ENCODE peak calls at places on chromosomes 16 and 17, in eight cellular contexts. N is astrocyte, Q is IMR-90, O is choroid plexus epithelial cell, T is cardiac fibroblast, M is ascending aorta, A is thoracic aorta, J is tibial artery. C is an unnamed sample.

GRCh38 chr16:73113326-73113720 is 65.4 kb upstream of the ZFHX3 start:
- DNase-seq in J (no peak), A (no peak), O (peak; percentile 12), Q (peak; percentile 25), T (peak; percentile 69), M (no peak), N (peak; percentile 17), C (no peak)

GRCh38 chr16:16857012-16857411 is 478.1 kb downstream of the NPIPA7 start:
- DNase-seq in N (no peak), T (no peak), O (no peak), Q (no peak), M (no peak), A (no peak), J (no peak), C (no peak)

GRCh38 chr16:3587547-3588110 is 10.4 kb upstream of the NLRC3 start:
- DNase-seq in A (no peak), N (no peak), T (no peak), J (no peak), O (no peak), Q (no peak), M (no peak), C (no peak)

GRCh38 chr17:60926466-60927183 is 249.0 kb downstream of the BCAS3 start:
- DNase-seq in O (no peak), Q (peak; percentile 47), M (no peak), N (no peak), J (no peak), T (no peak), A (no peak), C (peak; percentile 40)

GRCh38 chr17:27349540-27350021 is 55.7 kb downstream of the WSB1 start:
- DNase-seq in J (no peak), O (no peak), M (no peak), T (no peak), N (no peak), Q (no peak), A (no peak), C (no peak)

GRCh38 chr17:76237859-76238313 is 2.4 kb downstream of the RNF157 start:
- DNase-seq in M (no peak), O (no peak), N (no peak), T (no peak), J (no peak), A (no peak), Q (no peak), C (no peak)

GRCh38 chr16:56614549-56614991 is 6.2 kb downstream of the MT2A start:
- DNase-seq in J (no peak), M (no peak), O (peak; percentile 68), Q (peak; percentile 86), T (no peak), N (peak; percentile 94), A (no peak), C (no peak)

GRCh38 chr17:59311051-59311468 is 20.4 kb upstream of the YPEL2 start:
- DNase-seq in Q (peak; percentile 49), M (no peak), J (peak; percentile 41), T (peak; percentile 69), O (peak; percentile 66), N (peak; percentile 23), A (no peak), C (no peak)

GRCh38 chr17:40618754-40619625 is 28.6 kb downstream of the SMARCE1 start:
- DNase-seq in T (no peak), N (no peak), Q (no peak), A (no peak), M (no peak), J (no peak), O (no peak), C (no peak)

GRCh38 chr16:26521626-26522025 is 545.1 kb upstream of the C16orf82 start:
- DNase-seq in M (no peak), O (no peak), A (no peak), J (no peak), Q (no peak), N (no peak), T (no peak), C (no peak)

GRCh38 chr16:84284168-84284722 is 10.4 kb upstream of the WFDC1 start:
- DNase-seq in O (no peak), M (no peak), A (no peak), N (no peak), J (peak; percentile 57), Q (no peak), T (peak; percentile 59), C (no peak)

GRCh38 chr16:83482545-83483162 is 325.1 kb upstream of the HSBP1 start:
- DNase-seq in T (no peak), A (no peak), J (no peak), O (no peak), M (no peak), Q (no peak), N (no peak), C (no peak)

GRCh38 chr16:78235168-78235800 is 135.8 kb downstream of the WWOX start:
- DNase-seq in A (peak; percentile 13), O (peak; percentile 72), M (peak; percentile 21), N (peak; percentile 38), Q (peak; percentile 57), J (peak; percentile 58), T (peak; percentile 76), C (peak; percentile 88)

GRCh38 chr17:60916043-60916442 is 238.4 kb downstream of the BCAS3 start:
- DNase-seq in J (no peak), O (no peak), M (no peak), N (no peak), Q (no peak), T (no peak), A (no peak), C (no peak)

GRCh38 chr17:82933006-82933310 is 93.1 kb upstream of the ZNF750 start:
- DNase-seq in O (no peak), J (no peak), Q (no peak), M (no peak), T (no peak), A (no peak), N (no peak), C (no peak)

GRCh38 chr17:58276423-58276822 is 4.3 kb downstream of the MPO start:
- DNase-seq in A (no peak), N (no peak), M (no peak), J (no peak), O (no peak), T (no peak), Q (no peak), C (no peak)

GRCh38 chr16:67112591-67113399 is 3.1 kb downstream of the PHAF1 start:
- DNase-seq in O (no peak), Q (no peak), J (no peak), T (no peak), N (no peak), A (no peak), M (no peak), C (peak; percentile 98)

GRCh38 chr16:53509906-53510703 is 7.1 kb upstream of the AKTIP start:
- DNase-seq in M (no peak), A (peak; percentile 35), T (peak; percentile 81), J (peak; percentile 62), N (peak; percentile 20), Q (peak; percentile 62), O (peak; percentile 78), C (peak; percentile 32)

GRCh38 chr16:1026784-1027415 is 45.3 kb downstream of the SOX8 start:
- DNase-seq in T (no peak), N (no peak), J (no peak), O (no peak), Q (no peak), M (no peak), A (no peak), C (no peak)

GRCh38 chr16:30582611-30583340 is 2.7 kb downstream of the ZNF785 start:
- DNase-seq in N (no peak), A (no peak), Q (no peak), M (no peak), O (no peak), J (no peak), T (no peak), C (no peak)

GRCh38 chr17:78727476-78728229 is 54.4 kb downstream of the CYTH1 start:
- DNase-seq in Q (no peak), O (no peak), N (no peak), A (no peak), J (no peak), T (no peak), M (no peak), C (no peak)
- TF ChIP-seq CTCF in Q (no peak), O (no peak), N (no peak), A (no peak), J (no peak), T (no peak), M (no peak), C (no peak)

GRCh38 chr17:41691031-41691777 is 2.5 kb downstream of the EIF1 start:
- DNase-seq in O (peak; percentile 20), N (no peak), J (no peak), M (no peak), A (no peak), Q (peak; percentile 2), T (peak; percentile 16), C (no peak)
- H3K4me3 ChIP-seq in O (peak overlapping the region; percentile 28), N (peak overlapping the region; percentile 35), J (peak overlapping the region; percentile 86), M (peak overlapping the region; percentile 93), A (peak overlapping the region; percentile 100), Q (no peak overlapping the region), T (no peak overlapping the region), C (no peak overlapping the region)

GRCh38 chr16:21684199-21684598 is 20.4 kb downstream of the OTOA start:
- DNase-seq in T (no peak), O (no peak), Q (no peak), A (no peak), M (no peak), N (no peak), J (no peak), C (no peak)
- TF ChIP-seq CTCF in T (peak; percentile 58), O (peak; percentile 47), Q (peak; percentile 10), A (no peak), M (no peak), N (peak; percentile 16), J (no peak), C (peak; percentile 23)

GRCh38 chr16:2235695-2236361 is 416 bp upstream of the DNASE1L2 start:
- DNase-seq in A (no peak), O (no peak), M (no peak), N (no peak), J (no peak), T (no peak), Q (no peak), C (no peak)

GRCh38 chr16:2238396-2239230 is 2.4 kb downstream of the DNASE1L2 start:
- DNase-seq in M (no peak), O (no peak), J (no peak), T (no peak), Q (no peak), A (no peak), N (no peak), C (no peak)

GRCh38 chr16:2237552-2238395 is 1.5 kb downstream of the DNASE1L2 start:
- DNase-seq in O (no peak), A (no peak), Q (no peak), J (no peak), N (no peak), M (no peak), T (no peak), C (no peak)

GRCh38 chr16:2236362-2237075 is at the start of gene DNASE1L2:
- DNase-seq in A (no peak), N (no peak), J (no peak), Q (no peak), O (peak; percentile 28), T (no peak), M (no peak), C (no peak)

DNA sequence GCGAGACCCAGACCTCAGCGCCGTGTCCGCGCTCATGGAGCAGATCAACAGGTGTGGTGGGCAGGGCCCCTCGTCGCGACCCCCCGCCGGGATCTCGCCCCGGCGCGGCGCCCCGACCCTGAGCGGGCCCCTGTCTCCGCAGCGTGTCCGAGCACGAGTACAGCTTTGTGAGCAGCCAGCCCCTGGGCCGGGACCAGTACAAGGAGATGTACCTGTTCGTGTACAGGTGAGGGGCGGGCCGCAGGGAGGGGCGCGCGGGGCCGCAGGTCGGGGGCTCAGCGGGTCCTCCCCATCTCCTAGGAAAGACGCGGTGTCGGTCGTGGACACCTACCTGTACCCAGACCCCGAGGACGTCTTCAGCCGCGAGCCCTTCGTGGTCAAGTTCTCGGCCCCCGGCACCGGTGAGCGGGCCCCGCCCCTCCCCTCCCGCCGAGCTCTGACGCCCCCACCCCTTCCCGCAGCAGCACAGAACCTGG is 870 bp downstream of the DNASE1L2 start:
- DNase-seq in J (no peak), Q (no peak), T (no peak), O (no peak), A (no peak), N (no peak), M (no peak), C (no peak)
- H3K4me3 ChIP-seq in J (peak overlapping the region; percentile 25), Q (peak overlapping the region; percentile 6), T (peak overlapping the region; percentile 17), O (peak overlapping the region; percentile 26), A (peak overlapping the region; percentile 57), N (peak overlapping the region; percentile 17), M (peak overlapping the region; percentile 51), C (no peak overlapping the region)